ENCODE peak calls at places on chromosomes 4 and X, in five cellular contexts. E is HTR-8/SVneo, K is NCI-H510A treated with DMSO at 0.1 percent for 48 hours, I is hippocampal formation, C is NCI-H1105. U is an unnamed sample.

GRCh38 chrX:8139713-8140112 is 31.4 kb downstream of the VCX2 start:
- DNase-seq in E (no peak), K (no peak), I (no peak), C (no peak), U (no peak)

GRCh38 chr4:7402526-7402925 is 32.2 kb downstream of the PSAPL1 start:
- DNase-seq in E (no peak), K (no peak), I (no peak), C (no peak), U (no peak)

GRCh38 chr4:7892212-7893019 is 47.2 kb downstream of the AFAP1 start:
- DNase-seq in E (peak), K (no peak), I (no peak), C (no peak), U (no peak)

GRCh38 chr4:64807821-64808220 is 398.6 kb upstream of the TECRL start:
- DNase-seq in E (no peak), K (no peak), I (no peak), C (no peak), U (no peak)

GRCh38 chr4:123706961-123707360 is 310.4 kb downstream of the SPRY1 start:
- DNase-seq in E (no peak), K (no peak), I (no peak), C (no peak), U (no peak)

GRCh38 chrX:42934020-42934701 is 156.2 kb upstream of the PPP1R2C start:
- DNase-seq in E (no peak), K (no peak), I (no peak), C (no peak), U (no peak)

GRCh38 chrX:64190136-64190740 is 15.3 kb downstream of the AMER1 start:
- DNase-seq in E (no peak), K (no peak), I (no peak), C (no peak), U (no peak)

GRCh38 chrX:29382811-29383210 is 795.6 kb downstream of the IL1RAPL1 start:
- DNase-seq in E (no peak), K (no peak), I (no peak), C (no peak), U (no peak)

GRCh38 chr4:115851918-115852766 is 738.7 kb upstream of the NDST4 start:
- DNase-seq in E (peak), K (peak), I (no peak), C (no peak), U (peak)

GRCh38 chrX:1182211-1182610 is 30.2 kb downstream of the CRLF2 start:
- DNase-seq in E (no peak), K (no peak), I (no peak), C (no peak), U (no peak)

GRCh38 chr4:88017516-88018302 is 10.3 kb downstream of the PKD2 start:
- DNase-seq in E (peak), K (no peak), I (peak), C (no peak), U (no peak)

GRCh38 chrX:10467793-10468192 is 152.6 kb downstream of the MID1 start:
- DNase-seq in E (no peak), K (no peak), I (no peak), C (no peak), U (no peak)

GRCh38 chr4:25290490-25291067 is 22.0 kb upstream of the ZCCHC4 start:
- DNase-seq in E (no peak), K (no peak), I (no peak), C (no peak), U (no peak)

GRCh38 chrX:123878177-123878576 is 18.3 kb downstream of the XIAP start:
- DNase-seq in E (no peak), K (no peak), I (no peak), C (no peak), U (no peak)

GRCh38 chr4:110309686-110310085 is 111.3 kb upstream of the ELOVL6 start:
- DNase-seq in E (no peak), K (no peak), I (no peak), C (no peak), U (no peak)

GRCh38 chrX:9285342-9285771 is 179.5 kb upstream of the TBL1X start:
- DNase-seq in E (no peak), K (no peak), I (no peak), C (no peak), U (no peak)

GRCh38 chr4:133154725-133155124 is 5.6 kb downstream of the PCDH10 start:
- DNase-seq in E (no peak), K (no peak), I (peak), C (no peak), U (peak)

GRCh38 chrX:121236040-121236439 is 188.6 kb downstream of the GLUD2 start:
- DNase-seq in E (no peak), K (no peak), I (no peak), C (no peak), U (no peak)

GRCh38 chr4:151114338-151114737 is 14.9 kb downstream of the RPS3A start:
- DNase-seq in E (no peak), K (no peak), I (no peak), C (no peak), U (no peak)

GRCh38 chr4:2335729-2336101 is 73.8 kb upstream of the MXD4 start:
- DNase-seq in E (no peak), K (no peak), I (no peak), C (no peak), U (no peak)

GRCh38 chrX:5829469-5829868 is 399.2 kb downstream of the NLGN4X start:
- DNase-seq in E (no peak), K (no peak), I (no peak), C (peak), U (no peak)

GRCh38 chr4:150852237-150852636 is 162.8 kb downstream of the LRBA start:
- DNase-seq in E (no peak), K (no peak), I (no peak), C (no peak), U (no peak)

GRCh38 chr4:169283114-169283509 is 12.4 kb upstream of the SH3RF1 start:
- DNase-seq in E (peak), K (no peak), I (no peak), C (no peak), U (no peak)

GRCh38 chr4:5050520-5050955 is 742 bp upstream of the STK32B start:
- DNase-seq in E (peak), K (peak), I (peak), C (no peak), U (peak)